ENCODE peak calls at places on chromosomes 1 and 21, in six cellular contexts. One of them, this sample, is unnamed.

GRCh38 chr1:47013239-47013638 is 10.2 kb upstream of the CYP4X1 start:
- DNase-seq in WTC11: no peak
- DNase-seq in GM23338: no peak
- DNase-seq in GM12878: no peak
- DNase-seq in K562: no peak
- DNase-seq in HepG2: no peak
- DNase-seq in this sample: no peak

GRCh38 chr1:7885513-7886298 is 32.8 kb upstream of the UTS2 start:
- DNase-seq in WTC11: peak; percentile 100
- DNase-seq in GM23338: peak; percentile 98
- DNase-seq in GM12878: no peak
- DNase-seq in K562: peak; percentile 89
- DNase-seq in HepG2: no peak
- DNase-seq in this sample: peak; percentile 97

GRCh38 chr21:37863842-37864241 is 52.4 kb downstream of the KCNJ6 start:
- DNase-seq in WTC11: no peak
- DNase-seq in GM23338: no peak
- DNase-seq in GM12878: no peak
- DNase-seq in K562: no peak
- DNase-seq in HepG2: no peak
- DNase-seq in this sample: no peak

GRCh38 chr1:168606096-168606495 is 29.7 kb downstream of the XCL1 start:
- DNase-seq in WTC11: no peak
- DNase-seq in GM23338: no peak
- DNase-seq in GM12878: no peak
- DNase-seq in K562: no peak
- DNase-seq in HepG2: no peak
- DNase-seq in this sample: no peak

GRCh38 chr1:60903591-60903990 is 178.8 kb upstream of the NFIA start:
- DNase-seq in WTC11: no peak
- DNase-seq in GM23338: peak; percentile 33
- DNase-seq in GM12878: no peak
- DNase-seq in K562: no peak
- DNase-seq in HepG2: no peak
- DNase-seq in this sample: no peak

GRCh38 chr1:38340409-38340808 is 293.8 kb upstream of the POU3F1 start:
- DNase-seq in WTC11: no peak
- DNase-seq in GM23338: no peak
- DNase-seq in GM12878: no peak
- DNase-seq in K562: no peak
- DNase-seq in HepG2: no peak
- DNase-seq in this sample: no peak

GRCh38 chr1:118151312-118151937 is 33.6 kb downstream of the SPAG17 start:
- DNase-seq in WTC11: peak; percentile 70
- DNase-seq in GM23338: peak; percentile 76
- DNase-seq in GM12878: peak; percentile 8
- DNase-seq in K562: peak; percentile 32
- DNase-seq in HepG2: peak; percentile 23
- DNase-seq in this sample: peak; percentile 15

GRCh38 chr21:37710555-37711293 is 205.5 kb downstream of the KCNJ6 start:
- DNase-seq in WTC11: no peak
- DNase-seq in GM23338: no peak
- DNase-seq in GM12878: no peak
- DNase-seq in K562: no peak
- DNase-seq in HepG2: peak; percentile 4
- DNase-seq in this sample: no peak

GRCh38 chr1:42456010-42456753 is at the start of the genes PPCS and ZMYND12:
- DNase-seq in WTC11: peak; percentile 73
- DNase-seq in GM23338: peak; percentile 84
- DNase-seq in GM12878: peak; percentile 83
- DNase-seq in K562: peak; percentile 86
- DNase-seq in HepG2: peak; percentile 74
- DNase-seq in this sample: peak; percentile 86

GRCh38 chr1:109615879-109616278 is 3.5 kb downstream of the GNAT2 start:
- DNase-seq in WTC11: no peak
- DNase-seq in GM23338: no peak
- DNase-seq in GM12878: no peak
- DNase-seq in K562: no peak
- DNase-seq in HepG2: no peak
- DNase-seq in this sample: no peak

GRCh38 chr1:230291731-230292620 is 134.2 kb downstream of the PGBD5 start:
- DNase-seq in WTC11: no peak
- DNase-seq in GM23338: peak; percentile 48
- DNase-seq in GM12878: no peak
- DNase-seq in K562: no peak
- DNase-seq in HepG2: no peak
- DNase-seq in this sample: no peak

GRCh38 chr1:106608836-106609235 is 447.6 kb upstream of the PRMT6 start:
- DNase-seq in WTC11: no peak
- DNase-seq in GM23338: no peak
- DNase-seq in GM12878: no peak
- DNase-seq in K562: no peak
- DNase-seq in HepG2: no peak
- DNase-seq in this sample: no peak

GRCh38 chr1:27726173-27726793 is 522 bp downstream of the FAM76A start:
- DNase-seq in WTC11: peak; percentile 61
- DNase-seq in GM23338: peak; percentile 67
- DNase-seq in GM12878: no peak
- DNase-seq in K562: peak; percentile 81
- DNase-seq in HepG2: peak; percentile 49
- DNase-seq in this sample: no peak

GRCh38 chr1:108561145-108561458 is 1.2 kb downstream of the EEIG2 start:
- DNase-seq in WTC11: no peak
- DNase-seq in GM23338: no peak
- DNase-seq in GM12878: no peak
- DNase-seq in K562: peak; percentile 74
- DNase-seq in HepG2: no peak
- DNase-seq in this sample: no peak

GRCh38 chr1:8350914-8351684 is 33.2 kb downstream of the SLC45A1 start:
- DNase-seq in WTC11: no peak
- DNase-seq in GM23338: no peak
- DNase-seq in GM12878: no peak
- DNase-seq in K562: no peak
- DNase-seq in HepG2: no peak
- DNase-seq in this sample: peak; percentile 48

GRCh38 chr1:118739421-118739930 is 248.7 kb downstream of the TBX15 start:
- DNase-seq in WTC11: peak; percentile 17
- DNase-seq in GM23338: peak; percentile 71
- DNase-seq in GM12878: no peak
- DNase-seq in K562: no peak
- DNase-seq in HepG2: no peak
- DNase-seq in this sample: peak; percentile 47

GRCh38 chr21:27681841-27682240 is 715.0 kb upstream of the ADAMTS5 start:
- DNase-seq in WTC11: no peak
- DNase-seq in GM23338: no peak
- DNase-seq in GM12878: no peak
- DNase-seq in K562: no peak
- DNase-seq in HepG2: no peak
- DNase-seq in this sample: no peak

GRCh38 chr1:12387641-12388040 is 157.8 kb downstream of the VPS13D start:
- DNase-seq in WTC11: no peak
- DNase-seq in GM23338: no peak
- DNase-seq in GM12878: no peak
- DNase-seq in K562: no peak
- DNase-seq in HepG2: no peak
- DNase-seq in this sample: no peak

GRCh38 chr1:230857077-230857476 is 11.2 kb downstream of the C1orf198 start:
- DNase-seq in WTC11: no peak
- DNase-seq in GM23338: no peak
- DNase-seq in GM12878: no peak
- DNase-seq in K562: no peak
- DNase-seq in HepG2: no peak
- DNase-seq in this sample: no peak

GRCh38 chr1:197195100-197195499 is 48.6 kb upstream of the ASPM start:
- DNase-seq in WTC11: no peak
- DNase-seq in GM23338: no peak
- DNase-seq in GM12878: no peak
- DNase-seq in K562: no peak
- DNase-seq in HepG2: no peak
- DNase-seq in this sample: no peak

GRCh38 chr1:216830402-216830801 is 107.2 kb upstream of the ESRRG start:
- DNase-seq in WTC11: no peak
- DNase-seq in GM23338: no peak
- DNase-seq in GM12878: no peak
- DNase-seq in K562: no peak
- DNase-seq in HepG2: no peak
- DNase-seq in this sample: no peak

GRCh38 chr21:26887241-26887640 is 42.0 kb upstream of the ADAMTS1 start:
- DNase-seq in WTC11: no peak
- DNase-seq in GM23338: no peak
- DNase-seq in GM12878: no peak
- DNase-seq in K562: no peak
- DNase-seq in HepG2: no peak
- DNase-seq in this sample: no peak

GRCh38 chr1:30758785-30759380 is 1.3 kb upstream of the LAPTM5 start:
- DNase-seq in WTC11: no peak
- DNase-seq in GM23338: peak; percentile 30
- DNase-seq in GM12878: peak; percentile 85
- DNase-seq in K562: peak; percentile 91
- DNase-seq in HepG2: no peak
- DNase-seq in this sample: no peak

GRCh38 chr21:42652527-42653491 is 612 bp upstream of the PDE9A start:
- DNase-seq in WTC11: peak; percentile 66
- DNase-seq in GM23338: peak; percentile 68
- DNase-seq in GM12878: no peak
- DNase-seq in K562: peak; percentile 63
- DNase-seq in HepG2: peak; percentile 58
- DNase-seq in this sample: peak; percentile 75

GRCh38 chr1:216686860-216687545 is 36.2 kb downstream of the ESRRG start:
- DNase-seq in WTC11: peak; percentile 16
- DNase-seq in GM23338: peak; percentile 32
- DNase-seq in GM12878: no peak
- DNase-seq in K562: no peak
- DNase-seq in HepG2: no peak
- DNase-seq in this sample: no peak

GRCh38 chr1:93976291-93976690 is 67.1 kb upstream of the GCLM start:
- DNase-seq in WTC11: no peak
- DNase-seq in GM23338: no peak
- DNase-seq in GM12878: no peak
- DNase-seq in K562: no peak
- DNase-seq in HepG2: no peak
- DNase-seq in this sample: no peak
- TF ChIP-seq CREB1 in WTC11: no peak
- TF ChIP-seq CREB1 in GM23338: no peak
- TF ChIP-seq CREB1 in GM12878: no peak
- TF ChIP-seq CREB1 in K562: no peak
- TF ChIP-seq CREB1 in HepG2: no peak
- TF ChIP-seq CREB1 in this sample: no peak

DNA sequence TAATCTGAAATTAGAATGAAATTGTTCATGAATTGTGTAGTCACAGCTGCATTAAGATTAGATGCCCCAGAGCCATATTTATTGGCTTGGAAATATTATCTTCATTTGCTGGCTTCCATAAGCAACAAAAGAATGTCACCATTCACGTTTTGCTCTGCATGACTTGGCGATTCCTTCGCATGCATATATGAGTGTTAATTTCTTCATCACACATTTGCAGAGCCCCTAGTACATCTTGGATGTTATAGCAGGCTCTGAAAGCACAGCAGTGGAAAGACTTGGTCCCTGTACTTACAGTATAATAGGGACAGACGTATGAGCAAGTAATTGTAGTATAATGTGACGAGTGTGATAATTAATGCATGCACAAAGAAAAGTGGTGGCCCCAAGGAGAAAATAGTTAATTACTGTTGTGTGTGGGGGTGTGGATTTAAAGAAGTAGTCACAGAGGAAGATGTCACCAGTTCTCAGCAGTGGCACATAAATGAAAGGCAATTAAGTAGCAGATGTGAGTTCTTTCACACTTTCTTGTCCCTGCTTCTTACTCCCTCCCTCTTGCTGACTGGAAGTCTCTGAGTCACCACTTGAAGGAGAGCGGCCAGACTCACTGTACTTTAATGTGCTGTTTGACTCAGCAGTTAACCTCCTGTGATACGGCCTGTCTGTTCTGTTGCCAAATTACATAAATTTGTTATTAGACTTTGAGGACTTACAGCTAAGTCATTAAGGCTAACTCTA is 21.0 kb downstream of the S100A10 start:
- DNase-seq in WTC11: no peak
- DNase-seq in GM23338: peak; percentile 80
- DNase-seq in GM12878: no peak
- DNase-seq in K562: peak; percentile 72
- DNase-seq in HepG2: no peak
- DNase-seq in this sample: no peak
- TF ChIP-seq CREB1 in WTC11: no peak
- TF ChIP-seq CREB1 in GM23338: no peak
- TF ChIP-seq CREB1 in GM12878: no peak
- TF ChIP-seq CREB1 in K562: no peak
- TF ChIP-seq CREB1 in HepG2: no peak
- TF ChIP-seq CREB1 in this sample: no peak

GRCh38 chr1:3399732-3400131 is 54.7 kb upstream of the ARHGEF16 start:
- DNase-seq in WTC11: no peak
- DNase-seq in GM23338: no peak
- DNase-seq in GM12878: no peak
- DNase-seq in K562: no peak
- DNase-seq in HepG2: no peak
- DNase-seq in this sample: no peak
- TF ChIP-seq CREB1 in WTC11: no peak
- TF ChIP-seq CREB1 in GM23338: no peak
- TF ChIP-seq CREB1 in GM12878: no peak
- TF ChIP-seq CREB1 in K562: no peak
- TF ChIP-seq CREB1 in HepG2: no peak
- TF ChIP-seq CREB1 in this sample: no peak

GRCh38 chr1:82972841-82973553 is 1025.9 kb downstream of the TTLL7 start:
- DNase-seq in WTC11: no peak
- DNase-seq in GM23338: no peak
- DNase-seq in GM12878: no peak
- DNase-seq in K562: no peak
- DNase-seq in HepG2: no peak
- DNase-seq in this sample: no peak

GRCh38 chr1:82979593-82980230 is 1019.2 kb downstream of the TTLL7 start:
- DNase-seq in WTC11: no peak
- DNase-seq in GM23338: no peak
- DNase-seq in GM12878: no peak
- DNase-seq in K562: no peak
- DNase-seq in HepG2: no peak
- DNase-seq in this sample: no peak

DNA sequence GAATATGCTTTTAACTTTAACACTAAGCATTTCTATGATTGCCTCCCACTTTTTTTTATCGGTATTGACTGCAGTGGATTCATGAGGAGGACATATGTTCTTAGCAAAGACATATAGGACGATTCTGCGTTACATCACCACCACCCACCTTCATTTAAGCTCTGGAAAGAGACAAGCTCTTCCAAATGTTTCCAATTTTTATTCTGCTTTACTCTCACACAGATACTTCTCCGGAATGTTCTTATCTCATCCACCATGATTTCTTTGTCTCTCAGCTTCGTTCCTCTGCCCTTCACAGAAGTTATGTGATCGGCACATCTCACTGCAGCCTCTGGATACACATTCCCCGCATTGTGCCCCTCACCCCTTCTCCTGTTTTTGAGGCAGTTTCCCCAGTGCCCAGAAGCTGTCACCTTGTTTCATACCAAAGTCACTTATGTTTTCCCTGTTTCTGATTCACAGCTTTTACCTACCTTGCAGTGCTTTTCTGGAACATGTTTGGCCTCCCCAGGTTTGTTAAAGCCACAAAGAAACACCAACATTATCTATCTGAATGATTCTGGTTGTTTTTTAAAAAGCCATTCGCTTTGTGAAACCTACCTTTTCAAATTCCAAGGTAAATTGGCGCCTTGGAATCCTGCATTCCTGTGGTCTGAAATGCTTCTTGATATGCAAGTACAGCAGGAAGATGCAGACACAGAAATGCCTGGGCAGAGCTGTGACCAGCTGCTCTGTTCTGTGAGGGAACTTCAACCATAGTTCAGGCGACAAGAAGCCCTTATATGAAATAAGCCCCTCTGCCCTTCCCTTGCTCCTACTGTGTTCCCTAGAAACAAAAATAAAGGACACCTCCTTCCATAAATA is 1020.2 kb downstream of the TTLL7 start:
- DNase-seq in WTC11: peak; percentile 36
- DNase-seq in GM23338: peak; percentile 73
- DNase-seq in GM12878: no peak
- DNase-seq in K562: no peak
- DNase-seq in HepG2: no peak
- DNase-seq in this sample: peak; percentile 49
- TF ChIP-seq CREB1 in WTC11: no peak
- TF ChIP-seq CREB1 in GM23338: no peak
- TF ChIP-seq CREB1 in GM12878: no peak
- TF ChIP-seq CREB1 in K562: no peak
- TF ChIP-seq CREB1 in HepG2: no peak
- TF ChIP-seq CREB1 in this sample: no peak

This sample was measured in H1.